ENCODE peak calls at places on chromosomes 2 and 18, in four cellular contexts. N is HepG2, Z is K562, J is GM12878. U is an unnamed sample.
A peak's percentile ranks its signal among the peaks of the same experiment; 100 is the strongest.

GRCh38 chr2:19725392-19725791 is 176.4 kb downstream of the TTC32 start:
- DNase-seq in J (no peak), N (no peak), Z (peak; percentile 22), U (no peak)

GRCh38 chr18:56542488-56542887 is 95.9 kb downstream of the TXNL1 start:
- DNase-seq in N (no peak), J (no peak), Z (no peak), U (no peak)

GRCh38 chr18:35998967-35999366 is 26.5 kb downstream of the RMP24 start:
- DNase-seq in Z (peak; percentile 43), N (no peak), J (no peak), U (no peak)

GRCh38 chr18:70041459-70042020 is 93.9 kb upstream of the CD226 start:
- DNase-seq in N (no peak), J (no peak), Z (no peak), U (no peak)

GRCh38 chr2:38294597-38294996 is 82.5 kb downstream of the ATL2 start:
- DNase-seq in N (no peak), J (no peak), Z (no peak), U (no peak)

GRCh38 chr2:158932246-158932645 is 36.2 kb upstream of the TANC1 start:
- DNase-seq in J (no peak), Z (no peak), N (no peak), U (no peak)

GRCh38 chr2:186959486-186959885 is 110.5 kb upstream of the ZSWIM2 start:
- DNase-seq in N (no peak), Z (no peak), J (no peak), U (no peak)

GRCh38 chr2:101860157-101860556 is 131.6 kb upstream of the IL1R2 start:
- DNase-seq in J (no peak), Z (no peak), N (no peak), U (peak; percentile 7)

GRCh38 chr2:225040862-225041209 is 1.4 kb downstream of the DOCK10 start:
- DNase-seq in J (no peak), Z (no peak), N (no peak), U (no peak)

GRCh38 chr18:8480506-8481328 is 128.5 kb upstream of the RAB12 start:
- DNase-seq in Z (no peak), J (no peak), N (peak; percentile 38), U (no peak)

GRCh38 chr2:62216616-62217015 is 20.7 kb downstream of the B3GNT2 start:
- DNase-seq in Z (no peak), N (peak; percentile 55), J (no peak), U (no peak)

GRCh38 chr2:130370490-130370889 is 14.6 kb downstream of the PTPN18 start:
- DNase-seq in N (no peak), J (no peak), Z (no peak), U (no peak)

GRCh38 chr2:238325694-238326093 is 5.4 kb downstream of the TRAF3IP1 start:
- DNase-seq in N (no peak), Z (no peak), J (no peak), U (no peak)

GRCh38 chr18:48116017-48116416 is 185.6 kb upstream of the SMAD2 start:
- DNase-seq in J (no peak), Z (no peak), N (no peak), U (no peak)

GRCh38 chr2:62406573-62407043 is 99.4 kb downstream of the TMEM17 start:
- DNase-seq in J (peak; percentile 77), N (peak; percentile 57), Z (no peak), U (no peak)

GRCh38 chr2:25165992-25166618 is 2.3 kb downstream of the POMC start:
- DNase-seq in N (peak; percentile 39), Z (no peak), J (peak; percentile 49), U (peak; percentile 65)

GRCh38 chr2:41928593-41928992 is 119.2 kb upstream of the PKDCC start:
- DNase-seq in N (no peak), Z (no peak), J (no peak), U (no peak)

GRCh38 chr2:200741468-200742202 is 70.1 kb upstream of the BZW1 start:
- DNase-seq in Z (no peak), N (peak; percentile 87), J (no peak), U (peak; percentile 33)

GRCh38 chr2:120783371-120783791 is 47.7 kb downstream of the GLI2 start:
- DNase-seq in N (no peak), Z (no peak), J (no peak), U (no peak)

GRCh38 chr2:150046211-150046610 is 441.3 kb downstream of the RND3 start:
- DNase-seq in J (no peak), Z (no peak), N (no peak), U (no peak)

GRCh38 chr2:66080136-66080535 is 354.8 kb upstream of the MEIS1 start:
- DNase-seq in Z (no peak), N (no peak), J (no peak), U (no peak)

GRCh38 chr2:66084948-66085590 is 349.9 kb upstream of the MEIS1 start:
- DNase-seq in Z (no peak), N (no peak), J (no peak), U (no peak)

DNA sequence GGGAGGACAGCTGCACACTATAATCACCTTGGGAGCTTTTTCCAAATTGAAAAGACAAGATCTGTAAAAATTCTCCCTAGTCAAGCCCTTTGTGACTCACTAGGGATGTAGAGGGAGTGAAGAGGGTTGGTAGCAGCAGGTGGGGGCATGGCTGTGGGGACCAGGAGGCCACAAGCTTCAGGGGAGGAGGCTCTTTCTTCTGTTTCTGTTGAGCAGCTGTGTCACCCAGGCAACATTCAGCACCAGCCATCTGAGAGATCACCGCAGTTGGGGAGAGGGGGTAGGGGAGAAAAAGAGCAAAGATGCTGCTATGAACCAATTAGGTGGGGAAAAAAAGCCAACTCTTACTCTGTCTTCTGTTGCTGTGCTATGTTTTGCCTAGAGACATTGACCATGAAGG is 352.3 kb upstream of the MEIS1 start:
- DNase-seq in Z (no peak), N (no peak), J (no peak), U (no peak)
- TF ChIP-seq ATF2 in Z (no peak), N (no peak), J (no peak), U (no peak)

GRCh38 chr2:1766400-1766799 is 22.1 kb upstream of the PXDN start:
- DNase-seq in N (no peak), J (no peak), Z (no peak), U (no peak)
- TF ChIP-seq CBX5 in N (no peak), J (no peak), Z (no peak), U (no peak)

DNA sequence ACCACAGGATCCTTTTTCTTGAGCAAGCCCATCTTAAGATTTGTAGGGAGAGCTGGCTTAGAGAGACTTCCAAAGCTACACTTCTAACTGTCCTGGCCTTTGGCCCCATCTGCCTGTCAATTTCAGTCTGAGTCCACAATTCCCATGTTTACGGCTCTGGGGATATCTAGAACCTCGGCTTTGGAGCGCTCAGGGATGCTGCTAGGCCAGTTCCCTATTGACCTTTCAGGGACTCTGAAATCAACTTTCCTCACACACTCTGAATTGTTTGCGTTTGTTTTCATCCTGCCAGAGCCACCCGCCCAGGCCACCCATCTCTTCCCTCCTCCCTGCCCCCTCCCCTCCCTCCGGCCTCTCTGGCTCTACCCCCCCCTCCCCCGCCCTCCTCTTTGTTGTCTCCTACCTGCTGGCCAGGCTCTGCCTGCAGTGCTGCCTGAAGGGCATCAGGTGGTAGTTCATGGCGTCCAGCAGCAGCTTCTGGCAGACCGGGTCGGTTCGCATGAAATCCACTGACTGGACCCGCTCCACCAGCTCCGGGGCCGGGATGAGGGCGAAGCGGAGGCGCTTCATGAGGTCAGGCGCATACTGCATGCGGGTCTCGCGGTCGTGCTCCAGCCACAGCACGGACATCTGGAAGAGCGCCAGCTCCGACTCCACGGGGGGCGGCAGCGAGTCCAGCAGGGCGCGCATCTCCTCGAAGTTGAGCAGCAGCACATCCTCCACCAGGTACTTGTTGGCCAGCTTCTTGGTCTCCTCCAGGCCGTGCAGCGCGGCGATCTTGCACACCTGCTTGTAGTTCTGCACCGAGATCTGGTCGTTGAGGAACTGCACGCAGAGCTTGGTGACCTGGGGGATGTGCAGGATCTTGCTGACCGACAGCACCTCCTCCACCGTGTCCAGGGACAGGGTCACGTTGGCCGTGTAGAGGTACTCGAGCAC is 3.3 kb downstream of the KLHL14 start:
- DNase-seq in J (no peak), Z (no peak), N (peak; percentile 82), U (no peak)
- TF ChIP-seq ATF2 in J (no peak), Z (no peak), N (no peak), U (no peak)

GRCh38 chr2:121790276-121790956 is 35.0 kb downstream of the TSN start:
- DNase-seq in N (peak; percentile 61), J (no peak), Z (no peak), U (no peak)
- TF ChIP-seq CBX5 in N (no peak), J (no peak), Z (no peak), U (no peak)

GRCh38 chr2:157326683-157327082 is 1.1 kb upstream of the ERMN start:
- DNase-seq in N (no peak), Z (no peak), J (no peak), U (no peak)
- TF ChIP-seq ATF2 in N (no peak), Z (no peak), J (no peak), U (no peak)

GRCh38 chr2:232890896-232891601 is 21.0 kb downstream of the SNORC start:
- DNase-seq in J (no peak), Z (peak; percentile 73), N (no peak), U (no peak)
- TF ChIP-seq CBX5 in J (no peak), Z (no peak), N (no peak), U (no peak)

GRCh38 chr18:5574843-5575242 is 31.0 kb upstream of the EPB41L3 start:
- DNase-seq in N (no peak), J (no peak), Z (no peak), U (no peak)
- TF ChIP-seq ATF2 in N (no peak), J (no peak), Z (no peak), U (no peak)